ENCODE peak calls at places on chromosomes 6 and 20, in five cellular contexts. R is transverse colon, S is heart left ventricle, L is prostate gland, D is stomach. J is an unnamed sample.
A peak's percentile ranks its signal among the peaks of the same experiment; 100 is the strongest.

GRCh38 chr6:6968731-6969552 is 138.8 kb upstream of the RREB1 start:
- DNase-seq in R (no peak), S (no peak), L (no peak), D (no peak), J (no peak)

GRCh38 chr20:50056951-50057403 is 56.0 kb downstream of the UBE2V1 start:
- DNase-seq in R (no peak), S (no peak), L (no peak), D (no peak), J (no peak)

GRCh38 chr6:101811108-101811507 is 417.6 kb downstream of the GRIK2 start:
- DNase-seq in R (no peak), S (no peak), L (no peak), D (no peak), J (no peak)

GRCh38 chr6:43717822-43718221 is 30.2 kb upstream of the MRPS18A start:
- DNase-seq in R (no peak), S (peak; percentile 88), L (no peak), D (no peak), J (no peak)

GRCh38 chr20:32359633-32360332 is 1.7 kb downstream of the ASXL1 start:
- DNase-seq in R (no peak), S (no peak), L (no peak), D (no peak), J (peak; percentile 50)

GRCh38 chr20:53940883-53941546 is 129.4 kb downstream of the BCAS1 start:
- DNase-seq in R (no peak), S (no peak), L (no peak), D (no peak), J (peak; percentile 91)

GRCh38 chr6:38079537-38079936 is 260.0 kb downstream of the ZFAND3 start:
- DNase-seq in R (no peak), S (no peak), L (no peak), D (no peak), J (no peak)

GRCh38 chr6:75205776-75206334 is at the start of gene COL12A1:
- DNase-seq in R (peak; percentile 83), S (peak; percentile 92), L (peak; percentile 83), D (peak; percentile 80), J (peak; percentile 99)

GRCh38 chr6:135268263-135268662 is 87.2 kb downstream of the MYB start:
- DNase-seq in R (no peak), S (no peak), L (no peak), D (no peak), J (no peak)

GRCh38 chr6:69816569-69816968 is 19.8 kb upstream of the LMBRD1 start:
- DNase-seq in R (no peak), S (no peak), L (no peak), D (no peak), J (no peak)

GRCh38 chr6:53197553-53197952 is 48.9 kb upstream of the GCM1 start:
- DNase-seq in R (no peak), S (no peak), L (no peak), D (no peak), J (no peak)

GRCh38 chr6:111734068-111734825 is 128.6 kb upstream of the TRAF3IP2 start:
- DNase-seq in R (no peak), S (no peak), L (no peak), D (no peak), J (peak; percentile 42)

GRCh38 chr6:44043479-44044153 is 83.6 kb downstream of the MRPL14 start:
- DNase-seq in R (no peak), S (no peak), L (no peak), D (no peak), J (peak; percentile 60)

GRCh38 chr6:48151142-48151541 is 40.1 kb upstream of the PTCHD4 start:
- DNase-seq in R (no peak), S (no peak), L (no peak), D (no peak), J (peak; percentile 51)

GRCh38 chr6:43923376-43924221 is 153.6 kb downstream of the VEGFA start:
- DNase-seq in R (no peak), S (no peak), L (no peak), D (no peak), J (no peak)

GRCh38 chr20:49712118-49712517 is 1.6 kb downstream of the B4GALT5 start:
- DNase-seq in R (no peak), S (no peak), L (no peak), D (no peak), J (no peak)

GRCh38 chr20:25280574-25281535 is 33.0 kb downstream of the PYGB start:
- DNase-seq in R (peak; percentile 7), S (peak; percentile 44), L (no peak), D (peak; percentile 7), J (no peak)

GRCh38 chr6:107674995-107675738 is 148.9 kb downstream of the SCML4 start:
- DNase-seq in R (peak; percentile 87), S (peak; percentile 92), L (peak; percentile 73), D (peak; percentile 83), J (peak; percentile 89)
- TF ChIP-seq CTCF in R (peak; percentile 83), S (peak; percentile 95), L (peak; percentile 37), D (peak; percentile 92), J (peak; percentile 85)

DNA sequence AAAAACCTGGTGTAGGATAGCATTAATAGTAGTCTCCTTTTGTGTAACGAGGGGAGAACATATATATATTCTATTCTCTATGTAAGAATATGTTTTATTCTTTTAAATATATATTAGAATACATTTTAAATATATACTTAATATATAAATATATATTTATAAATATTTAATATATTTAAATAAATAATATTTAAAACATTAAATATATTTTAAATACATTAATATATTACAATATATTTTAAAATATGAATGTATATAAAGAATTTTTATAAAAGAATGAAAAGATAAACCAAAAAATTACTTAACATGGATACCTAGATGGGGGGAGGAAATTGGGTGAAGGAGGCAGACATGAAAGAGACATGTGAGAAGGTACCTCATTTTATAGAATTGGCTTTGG is 53.0 kb upstream of the ZNF831 start:
- DNase-seq in R (no peak), S (no peak), L (no peak), D (no peak), J (no peak)
- H3K4me3 ChIP-seq in R (no peak overlapping the region), S (no peak overlapping the region), L (no peak overlapping the region), D (no peak overlapping the region), J (no peak overlapping the region)

DNA sequence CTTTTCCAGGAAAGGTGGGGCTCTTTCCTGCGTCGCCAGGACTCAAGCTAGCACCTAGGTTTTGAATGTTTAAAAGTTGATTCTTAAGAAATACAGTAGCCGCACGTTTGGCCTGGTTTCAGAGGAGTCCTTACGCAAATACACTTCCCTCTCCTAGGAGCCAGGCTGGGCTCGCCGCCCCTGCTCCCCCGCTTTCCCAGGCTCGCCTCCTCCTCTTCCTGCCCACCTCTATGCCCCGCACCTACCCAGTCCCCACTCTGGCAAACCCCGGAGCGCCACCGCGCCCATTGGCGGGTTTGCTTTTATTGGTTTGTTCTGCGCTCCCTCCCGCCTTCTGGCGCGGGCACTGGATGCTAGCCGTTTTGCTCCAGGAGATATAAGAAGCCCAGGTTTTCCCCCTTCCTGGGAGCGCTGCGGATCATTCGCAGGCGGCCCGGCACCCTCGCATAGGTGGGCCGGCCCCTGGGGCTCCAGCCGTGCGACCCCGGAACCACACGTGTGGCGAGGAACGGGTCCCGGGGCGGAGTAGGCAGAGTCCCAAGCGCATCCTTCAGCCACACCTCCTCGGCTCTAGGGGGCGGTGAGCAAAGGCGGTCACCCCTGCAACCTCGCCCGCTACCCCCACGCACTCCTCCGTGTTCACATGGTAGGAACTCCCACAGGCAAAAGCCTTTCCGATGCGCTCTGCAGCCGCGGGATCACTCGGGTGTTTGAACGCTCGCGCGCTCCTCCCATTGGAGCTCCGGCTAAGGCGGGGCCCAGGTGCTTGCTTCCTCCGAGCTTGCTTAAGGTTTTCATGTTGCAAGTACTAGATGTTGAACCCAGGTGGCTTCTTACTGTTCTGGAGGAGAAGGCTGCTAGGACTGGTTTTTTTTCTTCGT is 119.0 kb downstream of the RTN4IP1 start:
- DNase-seq in R (peak; percentile 86), S (peak; percentile 76), L (peak; percentile 65), D (peak; percentile 76), J (peak; percentile 47)
- TF ChIP-seq CTCF in R (no peak), S (no peak), L (no peak), D (no peak), J (no peak)

GRCh38 chr6:106849676-106850332 is 124.7 kb downstream of the CD24 start:
- DNase-seq in R (no peak), S (no peak), L (no peak), D (no peak), J (no peak)

GRCh38 chr6:106847116-106847515 is 127.4 kb downstream of the CD24 start:
- DNase-seq in R (no peak), S (no peak), L (no peak), D (no peak), J (no peak)

GRCh38 chr6:106849130-106849529 is 125.4 kb downstream of the CD24 start:
- DNase-seq in R (no peak), S (no peak), L (no peak), D (no peak), J (no peak)

GRCh38 chr6:106844930-106845329 is 129.6 kb downstream of the CD24 start:
- DNase-seq in R (no peak), S (no peak), L (no peak), D (no peak), J (no peak)
- H3K4me3 ChIP-seq in R (no peak overlapping the region), S (no peak overlapping the region), L (no peak overlapping the region), D (no peak overlapping the region), J (no peak overlapping the region)